ENCODE peak calls at places on chromosomes 7 and 10, in six cellular contexts. I is fibroblast of lung, T is PC-3, E is astrocyte, S is neural progenitor cell, C is GM23338. D is an unnamed sample.

GRCh38 chr7:121442845-121443244 is 46.7 kb upstream of the FAM3C start:
- DNase-seq in I (no peak), T (peak), E (no peak), S (no peak), C (no peak), D (peak)

GRCh38 chr7:39184387-39184786 is 206.7 kb downstream of the POU6F2 start:
- DNase-seq in I (no peak), T (peak), E (no peak), S (peak), C (peak), D (no peak)

GRCh38 chr10:49606981-49607535 is 3.1 kb upstream of the SLC18A3 start:
- DNase-seq in I (peak), T (peak), E (peak), S (peak), C (peak), D (peak)

GRCh38 chr10:70679498-70679897 is 7.2 kb downstream of the ADAMTS14 start:
- DNase-seq in I (peak), T (no peak), E (peak), S (no peak), C (no peak), D (no peak)

GRCh38 chr7:64893401-64893800 is 9.7 kb upstream of the ZNF273 start:
- DNase-seq in I (no peak), T (no peak), E (no peak), S (no peak), C (peak), D (no peak)

GRCh38 chr7:157610671-157611295 is 274.0 kb downstream of the DNAJB6 start:
- DNase-seq in I (no peak), T (no peak), E (peak), S (no peak), C (no peak), D (no peak)

GRCh38 chr10:133325761-133326463 is 10.8 kb downstream of the CALY start:
- DNase-seq in I (no peak), T (no peak), E (no peak), S (peak), C (peak), D (no peak)

GRCh38 chr10:79103585-79103984 is 34.8 kb downstream of the ZMIZ1 start:
- DNase-seq in I (no peak), T (no peak), E (no peak), S (no peak), C (no peak), D (no peak)

GRCh38 chr7:5481241-5482019 is 57.8 kb upstream of the TNRC18 start:
- DNase-seq in I (no peak), T (no peak), E (no peak), S (no peak), C (peak), D (no peak)

GRCh38 chr7:5479941-5480517 is 56.4 kb upstream of the TNRC18 start:
- DNase-seq in I (no peak), T (no peak), E (no peak), S (no peak), C (no peak), D (no peak)

GRCh38 chr7:5479133-5479745 is 55.6 kb upstream of the TNRC18 start:
- DNase-seq in I (peak), T (no peak), E (no peak), S (no peak), C (no peak), D (no peak)

GRCh38 chr7:5484921-5485320 is 61.3 kb upstream of the TNRC18 start:
- DNase-seq in I (no peak), T (no peak), E (no peak), S (no peak), C (no peak), D (no peak)

DNA sequence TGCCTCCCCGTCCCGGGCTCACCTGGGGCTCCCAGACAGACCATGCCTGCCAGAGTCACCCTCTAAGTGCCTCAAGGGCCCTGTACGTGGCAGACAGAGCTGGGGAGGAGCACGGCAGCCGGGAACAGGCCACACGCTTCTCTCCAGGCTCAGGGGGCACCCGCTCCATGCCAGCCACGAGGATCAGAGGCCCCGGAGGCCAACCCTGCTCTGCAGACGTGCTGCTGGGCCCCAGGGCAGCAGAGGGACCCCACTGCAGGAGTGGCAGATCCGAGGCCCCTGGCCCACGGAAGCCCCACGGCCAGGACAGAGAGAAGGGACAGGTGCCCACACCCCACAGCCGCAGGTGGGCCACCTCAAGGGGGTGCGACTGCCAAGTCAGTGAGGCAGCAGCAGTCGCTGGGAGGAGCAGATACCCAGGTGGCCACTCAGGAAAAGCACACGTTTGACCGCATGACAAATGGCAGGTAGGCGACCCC is 58.4 kb upstream of the TNRC18 start:
- DNase-seq in I (no peak), T (no peak), E (no peak), S (no peak), C (no peak), D (no peak)
- H3K4me2 ChIP-seq in I (no peak), T (no peak), E (no peak), S (no peak), C (no peak), D (no peak)

GRCh38 chr7:92034116-92034515 is 93.5 kb downstream of the AKAP9 start:
- DNase-seq in I (peak), T (no peak), E (no peak), S (no peak), C (no peak), D (no peak)
- H3K4me2 ChIP-seq in I (no peak), T (no peak), E (no peak), S (no peak), C (no peak), D (no peak)

DNA sequence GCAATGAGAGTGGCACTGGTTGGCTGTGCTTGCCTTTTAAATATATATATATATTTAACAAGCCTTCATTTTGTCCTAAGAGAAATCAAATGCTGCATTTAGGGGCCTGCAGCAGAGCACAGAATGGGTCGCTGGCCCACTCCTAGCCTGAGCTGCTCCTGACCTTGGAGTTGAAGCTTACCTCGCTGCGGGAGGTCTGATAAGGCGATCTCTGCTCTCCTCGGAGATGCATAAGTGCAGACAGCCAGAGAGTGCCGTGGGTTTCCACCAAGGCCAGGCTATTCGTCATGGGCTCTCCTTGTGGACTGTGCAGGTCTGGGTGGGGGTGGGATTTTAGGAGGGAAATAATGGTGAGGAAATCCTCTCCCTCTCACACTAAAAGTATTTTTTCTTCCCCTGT is 99.5 kb upstream of the IKZF1 start:
- DNase-seq in I (no peak), T (no peak), E (no peak), S (no peak), C (peak), D (no peak)
- H3K4me2 ChIP-seq in I (no peak), T (no peak), E (no peak), S (no peak), C (no peak), D (no peak)

DNA sequence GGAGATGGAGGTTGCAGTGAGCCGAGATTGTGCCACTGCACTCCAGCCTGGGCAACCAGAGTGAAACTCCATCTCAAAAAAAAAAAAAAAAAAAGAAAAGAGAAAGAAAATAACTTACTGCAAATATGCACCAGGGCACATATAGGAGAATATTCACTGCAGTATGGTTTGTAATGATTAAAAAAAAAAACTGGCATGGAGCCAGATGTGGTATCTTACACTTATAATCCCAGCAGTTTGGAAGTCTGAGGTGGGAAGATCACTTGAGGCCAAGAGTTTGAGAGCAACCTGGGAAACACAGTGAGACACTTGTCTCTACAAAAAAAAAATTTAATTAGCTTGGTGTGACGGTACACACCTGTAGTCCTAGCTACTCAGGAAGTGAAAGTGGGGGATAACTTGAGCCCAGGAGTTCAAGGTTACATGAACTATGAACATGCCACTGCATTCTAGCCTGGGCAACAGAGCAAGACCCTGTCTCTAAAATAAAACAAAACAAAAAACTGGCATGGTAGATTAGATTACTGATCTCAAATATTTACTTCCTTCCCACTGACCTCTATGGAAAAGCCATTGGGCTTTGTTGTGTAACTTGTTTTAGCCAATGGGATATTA is 85.6 kb downstream of the MICU1 start:
- DNase-seq in I (no peak), T (no peak), E (no peak), S (no peak), C (no peak), D (no peak)
- H3K4me2 ChIP-seq in I (no peak), T (no peak), E (no peak), S (no peak), C (no peak), D (no peak)

D was measured in mammary epithelial cell.